ENCODE peak calls at places on chromosomes 5 and 9, in five cellular contexts. V is GM23338, J is HCT116, P is neural progenitor cell, I is IMR-90. O is an unnamed sample.

GRCh38 chr9:97556721-97557605 is 55.5 kb downstream of the TMOD1 start:
- DNase-seq in V (no peak), P (no peak), J (no peak), I (no peak), O (no peak)

GRCh38 chr9:89742660-89743059 is 137.8 kb downstream of the GADD45G start:
- DNase-seq in I (no peak), J (no peak), V (no peak), P (no peak), O (no peak)

GRCh38 chr9:94016744-94017143 is 61.6 kb upstream of the BARX1 start:
- DNase-seq in P (no peak), I (no peak), V (no peak), J (no peak), O (no peak)

GRCh38 chr9:117662651-117663050 is 41.6 kb upstream of the TLR4 start:
- DNase-seq in V (no peak), J (no peak), I (no peak), P (no peak), O (no peak)

GRCh38 chr9:76459691-76460635 is 981 bp downstream of the GCNT1 start:
- DNase-seq in I (peak), P (peak), V (peak), J (peak), O (peak)

GRCh38 chr9:133103183-133103986 is 17.7 kb downstream of the RALGDS start:
- DNase-seq in P (peak), I (peak), J (no peak), V (peak), O (peak)

GRCh38 chr5:134138416-134139376 is 24.2 kb downstream of the TCF7 start:
- DNase-seq in P (no peak), J (no peak), I (peak), V (no peak), O (no peak)

GRCh38 chr5:174315471-174315870 is 270.0 kb downstream of the NSG2 start:
- DNase-seq in I (no peak), J (no peak), V (no peak), P (no peak), O (no peak)

GRCh38 chr5:121138495-121138907 is 674.4 kb downstream of the PRR16 start:
- DNase-seq in I (no peak), V (no peak), J (no peak), P (no peak), O (no peak)

GRCh38 chr5:105659396-105659795 is 2011.3 kb downstream of the EFNA5 start:
- DNase-seq in P (peak), V (no peak), J (no peak), I (no peak), O (no peak)

GRCh38 chr5:150487199-150488061 is 20.5 kb upstream of the NDST1 start:
- DNase-seq in J (no peak), I (peak), V (no peak), P (no peak), O (peak)

GRCh38 chr5:115770466-115770865 is 46.0 kb downstream of the CDO1 start:
- DNase-seq in V (peak), I (peak), J (peak), P (peak), O (peak)

GRCh38 chr9:104923740-104924139 is 4.2 kb downstream of the ABCA1 start:
- DNase-seq in I (no peak), V (no peak), J (no peak), P (no peak), O (peak)
- H3K4me2 ChIP-seq in I (peak), V (no peak), J (no peak), P (no peak), O (peak)

DNA sequence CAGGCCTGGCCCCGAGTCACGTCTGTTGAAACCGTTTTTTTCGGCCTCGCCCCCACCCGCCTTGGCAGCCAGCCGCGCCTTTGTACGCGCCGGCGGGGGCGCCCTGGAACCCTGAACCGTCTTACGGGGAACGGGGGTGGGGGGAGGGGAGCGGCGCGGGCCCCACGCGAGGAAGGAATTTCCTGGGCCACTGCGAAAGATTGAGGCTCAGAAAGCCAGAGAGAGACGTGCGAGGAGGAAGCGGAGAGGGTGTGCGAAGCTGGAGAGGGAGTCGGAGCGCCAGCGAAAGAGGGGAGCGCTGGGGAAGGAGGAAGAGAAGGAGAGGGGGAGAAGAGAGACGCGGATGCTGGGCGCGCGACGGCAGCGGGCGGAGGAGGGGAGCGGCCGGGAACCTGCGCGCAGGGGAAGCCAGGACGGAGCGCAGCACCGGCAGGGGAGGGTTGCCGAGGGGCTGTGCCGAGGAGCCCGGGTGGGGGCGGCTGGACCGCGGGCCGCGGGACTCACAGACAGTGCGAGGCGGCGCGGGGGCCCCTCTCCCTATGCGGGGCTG is 4.6 kb upstream of the PRDM12 start:
- DNase-seq in J (no peak), V (peak), P (peak), I (no peak), O (no peak)
- H3K4me2 ChIP-seq in J (no peak), V (peak), P (peak), I (no peak), O (no peak)

GRCh38 chr5:103842936-103843335 is 280.3 kb upstream of the NUDT12 start:
- DNase-seq in P (no peak), J (no peak), I (no peak), V (no peak), O (no peak)

GRCh38 chr5:103849934-103850333 is 287.3 kb upstream of the NUDT12 start:
- DNase-seq in J (peak), I (peak), P (no peak), V (no peak), O (no peak)

DNA sequence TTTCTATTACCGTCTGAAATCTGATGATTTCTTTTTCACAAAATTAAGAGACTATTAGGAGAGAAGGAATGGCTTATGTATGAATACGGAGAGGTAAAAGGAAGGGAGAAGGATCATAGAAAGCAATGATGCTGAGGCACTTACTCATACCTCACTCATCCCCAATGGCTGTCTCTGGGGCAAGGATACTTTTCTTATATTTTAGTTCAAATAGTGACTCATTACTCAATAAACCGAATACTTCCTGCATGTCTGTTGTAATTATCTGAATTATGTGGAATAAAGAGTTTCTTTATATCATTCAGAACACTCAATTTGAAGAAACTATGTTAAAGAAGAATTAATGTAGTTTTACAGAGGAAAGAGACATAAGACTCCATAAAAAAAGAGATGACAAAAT is 284.5 kb upstream of the NUDT12 start:
- DNase-seq in J (no peak), I (peak), P (no peak), V (no peak), O (no peak)
- H3K4me2 ChIP-seq in J (peak), I (no peak), P (no peak), V (no peak), O (no peak)

GRCh38 chr9:692636-693459 is 148.6 kb upstream of the DMRT1 start:
- DNase-seq in P (no peak), J (no peak), I (no peak), V (no peak), O (peak)
- H3K4me2 ChIP-seq in P (peak), J (no peak), I (peak), V (no peak), O (peak)

DNA sequence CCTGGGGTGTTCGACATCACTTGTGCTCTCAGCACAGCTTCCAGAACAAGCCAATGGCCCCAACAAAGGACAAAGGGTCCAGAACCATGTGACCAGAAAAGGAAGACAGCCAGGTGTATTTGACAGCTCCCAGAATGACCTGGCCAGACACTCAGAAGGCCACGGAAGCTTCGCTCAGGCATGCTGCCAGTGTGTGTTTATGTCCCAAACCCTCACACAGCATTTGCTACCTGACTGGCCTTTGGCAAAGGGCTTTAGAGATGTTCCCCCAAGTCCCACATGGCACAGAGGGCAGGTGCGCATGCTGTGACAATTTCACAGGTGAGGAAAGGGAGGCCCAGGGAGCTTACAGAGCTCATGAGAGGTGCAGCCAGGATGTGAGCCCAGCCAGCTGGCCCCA is 39.5 kb downstream of the MED10 start:
- DNase-seq in P (no peak), I (no peak), V (no peak), J (no peak), O (no peak)
- H3K4me2 ChIP-seq in P (no peak), I (no peak), V (no peak), J (no peak), O (no peak)